ENCODE peak calls at places on chromosomes 4 and X, in ten cellular contexts. C is fibroblast of lung; Q is right cardiac atrium; S is thoracic aorta; K is psoas muscle; R is PC-3; P is heart right ventricle; D is kidney; M is naive thymus-derived CD4-positive, alpha-beta T cell; L is lower lobe of right lung. W is an unnamed sample.

GRCh38 chr4:150828159-150828558 is 186.9 kb downstream of the LRBA start:
- DNase-seq in C (no peak), Q (no peak), S (no peak), K (no peak), R (no peak), P (no peak), D (no peak), M (peak; percentile 0), L (no peak), W (no peak)

GRCh38 chr4:62923783-62924182 is 1485.5 kb downstream of the TECRL start:
- DNase-seq in C (no peak), Q (no peak), S (no peak), K (no peak), R (no peak), P (no peak), D (no peak), M (no peak), L (no peak), W (no peak)

GRCh38 chr4:118350961-118351360 is 1.8 kb downstream of the PRSS12 start:
- DNase-seq in C (no peak), Q (no peak), S (no peak), K (no peak), R (no peak), P (no peak), D (no peak), M (no peak), L (no peak), W (no peak)

GRCh38 chrX:129648514-129649267 is 6.1 kb downstream of the APLN start:
- DNase-seq in C (no peak), Q (no peak), S (no peak), K (no peak), R (no peak), P (no peak), D (no peak), M (no peak), L (no peak), W (no peak)

GRCh38 chrX:3403748-3404147 is 57.3 kb upstream of the MXRA5 start:
- DNase-seq in C (no peak), Q (no peak), S (no peak), K (no peak), R (no peak), P (no peak), D (no peak), M (no peak), L (no peak), W (no peak)

GRCh38 chrX:123814343-123814742 is 45.5 kb upstream of the XIAP start:
- DNase-seq in C (no peak), Q (no peak), S (no peak), K (no peak), R (peak; percentile 22), P (no peak), D (no peak), M (no peak), L (no peak), W (no peak)

GRCh38 chr4:173866289-173866688 is 336.3 kb upstream of the HAND2 start:
- DNase-seq in C (no peak), Q (no peak), S (no peak), K (no peak), R (no peak), P (no peak), D (no peak), M (no peak), L (no peak), W (no peak)

GRCh38 chrX:39050427-39050826 is 249.2 kb downstream of the MID1IP1 start:
- DNase-seq in C (no peak), Q (no peak), S (no peak), K (no peak), R (no peak), P (no peak), D (no peak), M (no peak), L (no peak), W (no peak)

GRCh38 chr4:16253127-16253960 is 27.1 kb upstream of the TAPT1 start:
- DNase-seq in C (peak; percentile 81), Q (no peak), S (no peak), K (no peak), R (peak; percentile 77), P (no peak), D (no peak), M (no peak), L (no peak), W (no peak)

GRCh38 chrX:30659421-30659820 is 6.2 kb downstream of the GK start:
- DNase-seq in C (peak; percentile 95), Q (no peak), S (no peak), K (no peak), R (peak; percentile 83), P (no peak), D (no peak), M (no peak), L (no peak), W (no peak)

GRCh38 chr4:104866809-104867208 is 279.9 kb upstream of the TET2 start:
- DNase-seq in C (no peak), Q (no peak), S (no peak), K (no peak), R (no peak), P (no peak), D (no peak), M (no peak), L (no peak), W (no peak)

GRCh38 chrX:132489256-132490085 is 633 bp upstream of the MBNL3 start:
- DNase-seq in C (peak; percentile 62), Q (peak; percentile 87), S (no peak), K (peak; percentile 73), R (peak; percentile 70), P (peak; percentile 12), D (peak; percentile 91), M (peak; percentile 63), L (peak; percentile 86), W (no peak)
- H3K27ac ChIP-seq in C (peak overlapping the region; percentile 64), Q (peak overlapping the region; percentile 61), S (peak overlapping the region; percentile 53), K (peak overlapping the region; percentile 58), R (peak overlapping the region; percentile 81), P (peak overlapping the region; percentile 63), D (peak overlapping the region; percentile 80), M (peak overlapping the region; percentile 83), L (peak overlapping the region; percentile 89), W (peak overlapping the region; percentile 94)

GRCh38 chr4:2412534-2412884 is 5.9 kb downstream of the ZFYVE28 start:
- DNase-seq in C (no peak), Q (no peak), S (no peak), K (no peak), R (peak; percentile 54), P (no peak), D (no peak), M (peak; percentile 84), L (no peak), W (no peak)

GRCh38 chr4:2415881-2416563 is 2.4 kb downstream of the ZFYVE28 start:
- DNase-seq in C (no peak), Q (no peak), S (no peak), K (no peak), R (no peak), P (no peak), D (no peak), M (peak; percentile 15), L (no peak), W (no peak)

GRCh38 chr4:2412885-2413716 is 5.3 kb downstream of the ZFYVE28 start:
- DNase-seq in C (peak; percentile 83), Q (peak; percentile 90), S (peak; percentile 55), K (peak; percentile 91), R (peak; percentile 88), P (peak; percentile 69), D (peak; percentile 95), M (peak; percentile 85), L (peak; percentile 87), W (no peak)

GRCh38 chr4:2415213-2415612 is 3.2 kb downstream of the ZFYVE28 start:
- DNase-seq in C (no peak), Q (no peak), S (no peak), K (no peak), R (no peak), P (no peak), D (peak; percentile 7), M (no peak), L (no peak), W (no peak)

DNA sequence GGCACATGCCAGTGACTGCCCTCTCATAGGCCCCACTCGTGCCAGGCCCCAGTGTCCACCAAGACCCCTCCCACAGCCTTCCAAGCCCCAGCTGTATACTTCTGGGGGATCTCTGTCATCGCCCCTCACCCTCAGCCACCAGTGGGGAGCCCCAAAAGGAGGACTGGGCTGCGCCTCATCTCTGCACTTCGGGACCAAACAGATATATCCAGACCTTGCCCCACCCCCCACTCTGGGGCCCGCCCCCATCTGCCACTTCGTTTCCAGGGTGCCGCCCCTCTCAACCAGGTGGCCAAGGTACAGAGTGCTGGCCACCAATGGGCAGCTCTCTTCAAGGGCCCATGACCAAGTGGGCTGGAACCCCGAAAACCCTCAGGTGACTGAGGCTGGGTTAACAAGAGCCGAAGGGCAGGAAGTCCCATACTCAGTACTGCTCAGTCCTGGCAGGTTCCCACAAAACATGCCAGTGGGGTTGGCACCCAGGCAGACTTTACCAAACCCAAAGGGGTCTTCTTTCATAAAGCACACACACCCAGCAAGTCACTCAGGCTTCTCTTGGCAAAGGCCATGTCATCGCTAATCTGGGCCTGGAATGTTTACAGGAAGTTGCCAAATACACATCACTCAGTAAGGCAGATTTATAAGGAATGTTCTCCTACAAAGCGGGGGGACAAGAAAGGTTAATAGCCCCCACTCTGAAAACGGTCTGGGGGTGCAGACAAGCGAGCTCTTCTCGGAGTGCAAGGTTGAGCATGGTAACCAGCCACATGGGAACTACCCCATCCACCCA is 4.4 kb downstream of the ZFYVE28 start:
- DNase-seq in C (no peak), Q (no peak), S (no peak), K (no peak), R (peak; percentile 24), P (no peak), D (peak; percentile 78), M (peak; percentile 11), L (peak; percentile 43), W (peak; percentile 65)
- H3K27ac ChIP-seq in C (peak overlapping the region; percentile 85), Q (peak overlapping the region; percentile 3), S (peak overlapping the region; percentile 28), K (peak overlapping the region; percentile 71), R (peak overlapping the region; percentile 88), P (peak overlapping the region; percentile 59), D (no peak overlapping the region), M (peak overlapping the region; percentile 71), L (peak overlapping the region; percentile 79), W (peak overlapping the region; percentile 70)

DNA sequence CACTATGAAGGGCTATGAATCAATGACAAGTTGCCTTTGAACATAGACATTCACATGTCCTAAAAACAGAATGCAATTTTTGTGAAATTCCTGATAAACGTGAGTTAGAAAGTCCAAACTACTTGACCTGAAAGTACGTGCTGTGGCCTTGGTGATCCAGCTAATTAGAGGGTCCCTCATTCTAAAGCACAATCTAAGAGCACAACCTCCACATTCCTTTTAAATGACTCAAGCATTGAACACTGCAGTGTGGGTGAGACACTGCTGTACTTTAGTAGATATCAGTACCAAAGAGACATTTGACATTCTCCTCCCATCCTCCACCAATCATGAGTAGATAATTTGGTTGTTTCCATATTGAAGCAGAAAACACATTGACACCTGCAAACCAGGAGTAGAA is 73.5 kb downstream of the FAM47B start:
- DNase-seq in C (no peak), Q (no peak), S (no peak), K (no peak), R (no peak), P (no peak), D (no peak), M (no peak), L (no peak), W (no peak)
- H3K27ac ChIP-seq in C (no peak overlapping the region), Q (no peak overlapping the region), S (no peak overlapping the region), K (no peak overlapping the region), R (no peak overlapping the region), P (no peak overlapping the region), D (no peak overlapping the region), M (no peak overlapping the region), L (no peak overlapping the region), W (no peak overlapping the region)

DNA sequence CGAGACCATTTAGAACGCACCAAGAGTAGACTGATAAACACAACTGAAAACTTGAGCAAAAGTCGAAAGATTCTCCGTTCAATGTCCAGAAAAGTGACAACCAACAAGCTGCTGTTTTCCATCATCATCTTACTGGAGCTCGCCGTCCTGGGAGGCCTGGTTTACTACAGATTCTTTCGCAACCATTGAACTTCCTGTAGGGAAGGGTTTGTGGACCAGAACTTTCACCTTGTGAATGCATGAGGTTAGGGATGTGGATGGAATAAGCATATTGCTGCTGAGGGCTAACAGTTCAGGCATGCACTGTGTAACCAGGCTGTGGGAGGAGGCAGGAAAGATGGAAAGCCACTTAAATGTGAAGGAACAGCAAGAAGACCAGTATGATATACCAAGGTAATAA is 20.9 kb upstream of the ING2 start:
- DNase-seq in C (no peak), Q (no peak), S (no peak), K (no peak), R (no peak), P (no peak), D (no peak), M (no peak), L (no peak), W (no peak)
- H3K27ac ChIP-seq in C (no peak overlapping the region), Q (no peak overlapping the region), S (no peak overlapping the region), K (no peak overlapping the region), R (no peak overlapping the region), P (no peak overlapping the region), D (no peak overlapping the region), M (no peak overlapping the region), L (no peak overlapping the region), W (no peak overlapping the region)